ENCODE peak calls at places on chromosomes 7 and 10, in four cellular contexts. O, D, X and U are unnamed samples.

GRCh38 chr7:129376076-129376777 is 58.0 kb upstream of the STRIP2 start:
- DNase-seq in O (peak; percentile 26), D (peak; percentile 80), X (peak; percentile 6), U (no peak)

GRCh38 chr7:67593807-67594206 is 597.2 kb downstream of the TYW1 start:
- DNase-seq in O (no peak), D (no peak), X (peak; percentile 12), U (no peak)

GRCh38 chr7:110522061-110522750 is 568.7 kb upstream of the LRRN3 start:
- DNase-seq in O (no peak), D (no peak), X (peak; percentile 29), U (no peak)

GRCh38 chr10:132037676-132037975 is 28.1 kb upstream of the JAKMIP3 start:
- DNase-seq in O (no peak), D (no peak), X (no peak), U (no peak)

GRCh38 chr7:107564553-107565298 is 955 bp downstream of the DUS4L start:
- DNase-seq in O (peak; percentile 93), D (peak; percentile 65), X (no peak), U (peak; percentile 83)

GRCh38 chr10:92969151-92969550 is 91.4 kb upstream of the CYP26C1 start:
- DNase-seq in O (no peak), D (no peak), X (no peak), U (no peak)

GRCh38 chr7:92674379-92674778 is 84.2 kb upstream of the FAM133B start:
- DNase-seq in O (no peak), D (no peak), X (no peak), U (no peak)

GRCh38 chr7:81845628-81846259 is 75.9 kb upstream of the HGF start:
- DNase-seq in O (no peak), D (peak; percentile 41), X (no peak), U (no peak)

GRCh38 chr7:105664816-105665525 is 83.7 kb upstream of the EFCAB10 start:
- DNase-seq in O (no peak), D (peak; percentile 27), X (peak; percentile 89), U (no peak)

GRCh38 chr7:12157517-12157916 is 53.6 kb upstream of the TMEM106B start:
- DNase-seq in O (no peak), D (no peak), X (no peak), U (no peak)

GRCh38 chr7:134993877-134994456 is 7.7 kb downstream of the AGBL3 start:
- DNase-seq in O (no peak), D (no peak), X (no peak), U (no peak)

GRCh38 chr7:24869572-24869971 is 110.4 kb downstream of the OSBPL3 start:
- DNase-seq in O (peak; percentile 35), D (no peak), X (no peak), U (no peak)

GRCh38 chr7:104552102-104552501 is 223.7 kb downstream of the LHFPL3 start:
- DNase-seq in O (peak; percentile 29), D (peak; percentile 81), X (no peak), U (no peak)

GRCh38 chr10:114767589-114768393 is 53.8 kb upstream of the FHIP2A start:
- DNase-seq in O (peak; percentile 19), D (no peak), X (no peak), U (no peak)

GRCh38 chr10:119863951-119864565 is 8.6 kb downstream of the MCMBP start:
- DNase-seq in O (no peak), D (no peak), X (no peak), U (no peak)